ENCODE peak calls at places on chromosomes 7 and 10, in eight cellular contexts. D is activated CD4-positive, alpha-beta T cell treated with anti-CD3 and anti-CD28 coated beads, Interleukin-2, amount 50 U/mL, for 24 hours; P is hepatic stellate cell; M is aorta; Q is NCI-H460; I is HCT116; R is A172; B is thoracic aorta. X is an unnamed sample.

GRCh38 chr10:44963772-44964633 is 4.4 kb downstream of the RASSF4 start:
- DNase-seq in M (no peak), I (no peak), D (no peak), Q (no peak), P (no peak), R (peak; percentile 60), B (no peak), X (no peak)

GRCh38 chr10:95214793-95215192 is 20.8 kb downstream of the ACSM6 start:
- DNase-seq in R (peak; percentile 54), D (no peak), B (no peak), P (no peak), I (no peak), M (no peak), Q (no peak), X (peak; percentile 43)

GRCh38 chr10:115335366-115335765 is 242.2 kb downstream of the ATRNL1 start:
- DNase-seq in I (no peak), B (no peak), D (no peak), P (no peak), Q (no peak), M (no peak), R (peak; percentile 28), X (no peak)

GRCh38 chr10:109592391-109592790 is 330.9 kb downstream of the XPNPEP1 start:
- DNase-seq in B (no peak), Q (no peak), P (no peak), D (no peak), M (no peak), I (no peak), R (no peak), X (peak; percentile 60)

GRCh38 chr10:75209325-75210192 is 1.0 kb upstream of the VDAC2 start:
- DNase-seq in P (peak; percentile 70), B (peak; percentile 43), R (peak; percentile 65), D (no peak), Q (peak; percentile 61), I (no peak), M (peak; percentile 93), X (no peak)

GRCh38 chr10:62614389-62615157 is 189.9 kb upstream of the ADO start:
- DNase-seq in P (no peak), M (no peak), R (peak; percentile 63), B (no peak), Q (no peak), I (no peak), D (no peak), X (peak; percentile 46)

GRCh38 chr10:124290095-124290795 is 128.5 kb downstream of the OAT start:
- DNase-seq in B (no peak), P (no peak), I (no peak), Q (peak; percentile 6), D (no peak), R (peak; percentile 62), M (peak; percentile 72), X (peak; percentile 52)

GRCh38 chr10:104056619-104057273 is 28.9 kb downstream of the COL17A1 start:
- DNase-seq in R (no peak), B (no peak), I (peak; percentile 40), D (no peak), M (no peak), P (no peak), Q (no peak), X (no peak)

GRCh38 chr7:24963218-24963617 is 16.8 kb downstream of the OSBPL3 start:
- DNase-seq in P (no peak), R (peak; percentile 46), D (no peak), Q (no peak), I (no peak), M (no peak), B (no peak), X (no peak)

GRCh38 chr10:21030096-21030495 is 133.0 kb upstream of the NEBL start:
- DNase-seq in M (no peak), B (no peak), P (no peak), D (no peak), Q (peak; percentile 21), R (peak; percentile 92), I (no peak), X (peak; percentile 95)

GRCh38 chr7:50329775-50330174 is 25.3 kb downstream of the IKZF1 start:
- DNase-seq in B (no peak), R (no peak), M (no peak), Q (no peak), P (no peak), D (no peak), I (no peak), X (no peak)

GRCh38 chr10:125123363-125124113 is 36.8 kb downstream of the CTBP2 start:
- DNase-seq in Q (peak; percentile 90), D (no peak), B (peak; percentile 57), M (peak; percentile 89), R (peak; percentile 86), P (peak; percentile 88), I (peak; percentile 96), X (peak; percentile 99)

GRCh38 chr10:132374612-132375011 is 22.4 kb upstream of the PWWP2B start:
- DNase-seq in P (no peak), Q (no peak), R (no peak), B (no peak), D (no peak), M (no peak), I (no peak), X (no peak)

GRCh38 chr7:7577888-7578287 is 11.2 kb downstream of the MIOS start:
- DNase-seq in M (no peak), Q (no peak), P (no peak), R (no peak), I (no peak), D (no peak), B (no peak), X (no peak)

GRCh38 chr7:50696810-50697582 is 85.7 kb downstream of the GRB10 start:
- DNase-seq in Q (no peak), P (no peak), R (peak; percentile 18), M (no peak), D (no peak), I (peak; percentile 8), B (no peak), X (peak; percentile 23)

GRCh38 chr10:3192856-3193635 is 20.5 kb upstream of the PITRM1 start:
- DNase-seq in I (peak; percentile 34), P (peak; percentile 77), B (no peak), Q (peak; percentile 35), D (no peak), R (peak; percentile 54), M (no peak), X (peak; percentile 64)

GRCh38 chr7:17651926-17652385 is 288.3 kb downstream of the SNX13 start:
- DNase-seq in M (no peak), D (no peak), I (no peak), B (no peak), Q (peak; percentile 15), P (peak; percentile 20), R (peak; percentile 60), X (peak; percentile 73)

GRCh38 chr10:103923502-103923901 is 5.5 kb upstream of the STN1 start:
- DNase-seq in Q (no peak), M (no peak), P (no peak), I (no peak), D (no peak), R (no peak), B (no peak), X (peak; percentile 9)

GRCh38 chr10:68954904-68955303 is 1.1 kb upstream of the DDX21 start:
- DNase-seq in D (no peak), P (no peak), I (no peak), R (no peak), M (no peak), B (no peak), Q (no peak), X (no peak)

GRCh38 chr7:4129481-4130122 is 552.5 kb upstream of the FOXK1 start:
- DNase-seq in Q (no peak), R (no peak), I (no peak), D (no peak), M (peak; percentile 62), B (no peak), P (no peak), X (no peak)

GRCh38 chr10:8404721-8405120 is 350.2 kb downstream of the GATA3 start:
- DNase-seq in P (no peak), Q (no peak), R (no peak), I (no peak), B (no peak), D (no peak), M (no peak), X (peak; percentile 3)

GRCh38 chr7:30652951-30653641 is 29.2 kb downstream of the CRHR2 start:
- DNase-seq in B (no peak), D (no peak), M (no peak), R (no peak), P (no peak), Q (no peak), I (no peak), X (no peak)

GRCh38 chr10:61529208-61529607 is 76.0 kb upstream of the TMEM26 start:
- DNase-seq in M (no peak), D (no peak), R (no peak), I (no peak), P (no peak), B (no peak), Q (no peak), X (no peak)

GRCh38 chr7:155225516-155225915 is 72.2 kb upstream of the INSIG1 start:
- DNase-seq in Q (no peak), M (peak; percentile 32), B (no peak), D (no peak), P (no peak), I (no peak), R (no peak), X (no peak)

GRCh38 chr7:18573410-18574234 is 78.1 kb downstream of the HDAC9 start:
- DNase-seq in D (no peak), Q (no peak), R (no peak), B (no peak), M (no peak), I (no peak), P (no peak), X (no peak)

GRCh38 chr10:118210276-118210675 is 131.8 kb downstream of the FAM204A start:
- DNase-seq in R (no peak), B (no peak), D (no peak), I (no peak), P (no peak), Q (no peak), M (no peak), X (peak; percentile 25)

GRCh38 chr7:95511716-95512260 is 26.0 kb downstream of the ASB4 start:
- DNase-seq in P (peak; percentile 21), Q (peak; percentile 75), M (no peak), D (no peak), B (peak; percentile 51), I (peak; percentile 63), R (peak; percentile 75), X (peak; percentile 78)

GRCh38 chr10:77744249-77744648 is 106.6 kb upstream of the KCNMA1 start:
- DNase-seq in P (no peak), R (no peak), M (no peak), I (no peak), Q (peak; percentile 32), D (no peak), B (no peak), X (peak; percentile 86)

GRCh38 chr10:7199152-7199760 is 211.6 kb downstream of the SFMBT2 start:
- DNase-seq in M (no peak), I (no peak), B (no peak), Q (no peak), P (no peak), D (no peak), R (no peak), X (no peak)

GRCh38 chr10:100333106-100333505 is 3.1 kb upstream of the PKD2L1 start:
- DNase-seq in I (no peak), D (no peak), Q (no peak), M (no peak), R (no peak), P (no peak), B (no peak), X (no peak)